ENCODE peak calls at places on chromosomes 6 and 20, in eight cellular contexts. M is psoas muscle, J is mucosa of descending colon, N is uterus, T is mesendoderm, A is body of pancreas, G is small intestine, E is iPS DF 6.9. Z is an unnamed sample.

GRCh38 chr6:6596929-6597328 is 8.4 kb downstream of the LY86 start:
- DNase-seq in M (no peak), J (no peak), N (peak; percentile 37), T (no peak), A (no peak), G (no peak), E (no peak), Z (no peak)

GRCh38 chr20:62486431-62486954 is 10.7 kb upstream of the GATA5 start:
- DNase-seq in M (no peak), J (no peak), N (no peak), T (no peak), A (no peak), G (no peak), E (no peak), Z (no peak)

GRCh38 chr20:8433286-8433685 is 301.2 kb downstream of the PLCB1 start:
- DNase-seq in M (no peak), J (no peak), N (no peak), T (peak; percentile 78), A (no peak), G (no peak), E (no peak), Z (no peak)

GRCh38 chr20:45913105-45913504 is 1.1 kb upstream of the PLTP start:
- DNase-seq in M (no peak), J (no peak), N (no peak), T (no peak), A (no peak), G (no peak), E (no peak), Z (no peak)

GRCh38 chr6:100116409-100117194 is 122.6 kb upstream of the MCHR2 start:
- DNase-seq in M (no peak), J (no peak), N (no peak), T (peak; percentile 85), A (peak; percentile 52), G (peak; percentile 24), E (peak; percentile 55), Z (peak; percentile 7)

GRCh38 chr20:44274303-44275017 is 27.4 kb downstream of the GDAP1L1 start:
- DNase-seq in M (no peak), J (no peak), N (no peak), T (no peak), A (no peak), G (no peak), E (no peak), Z (no peak)

GRCh38 chr20:11995750-11996567 is 78.3 kb downstream of the BTBD3 start:
- DNase-seq in M (no peak), J (no peak), N (no peak), T (no peak), A (no peak), G (peak; percentile 8), E (no peak), Z (no peak)

GRCh38 chr20:42361402-42361801 is 743.2 kb upstream of the CHD6 start:
- DNase-seq in M (no peak), J (no peak), N (no peak), T (no peak), A (no peak), G (no peak), E (no peak), Z (no peak)

GRCh38 chr20:44613575-44613974 is 31.2 kb downstream of the PKIG start:
- DNase-seq in M (no peak), J (no peak), N (no peak), T (no peak), A (no peak), G (no peak), E (no peak), Z (no peak)

GRCh38 chr6:11492444-11493300 is 44.9 kb upstream of the TMEM170B start:
- DNase-seq in M (no peak), J (no peak), N (no peak), T (no peak), A (no peak), G (no peak), E (no peak), Z (no peak)

GRCh38 chr6:31441368-31442267 is 38.2 kb downstream of the MICA start:
- DNase-seq in M (peak; percentile 87), J (peak; percentile 87), N (peak; percentile 83), T (peak; percentile 67), A (peak; percentile 85), G (peak; percentile 76), E (peak; percentile 60), Z (peak; percentile 72)

GRCh38 chr20:6051505-6051904 is 2.4 kb downstream of the LRRN4 start:
- DNase-seq in M (no peak), J (no peak), N (no peak), T (peak; percentile 77), A (no peak), G (no peak), E (no peak), Z (no peak)

GRCh38 chr6:149563203-149563927 is 2.8 kb upstream of the GINM1 start:
- DNase-seq in M (no peak), J (no peak), N (no peak), T (no peak), A (no peak), G (peak; percentile 3), E (no peak), Z (no peak)

GRCh38 chr6:13445005-13445743 is 42.2 kb downstream of the GFOD1 start:
- DNase-seq in M (peak; percentile 58), J (peak; percentile 85), N (peak; percentile 49), T (no peak), A (peak; percentile 78), G (peak; percentile 69), E (no peak), Z (peak; percentile 72)

GRCh38 chr6:2863901-2864300 is 22.2 kb upstream of the SERPINB1 start:
- DNase-seq in M (no peak), J (no peak), N (no peak), T (no peak), A (no peak), G (no peak), E (no peak), Z (peak; percentile 41)

GRCh38 chr6:26020983-26021349 is 58.4 kb downstream of the TRIM38 start:
- DNase-seq in M (peak; percentile 62), J (peak; percentile 77), N (peak; percentile 62), T (no peak), A (peak; percentile 65), G (peak; percentile 64), E (no peak), Z (peak; percentile 45)

GRCh38 chr20:4470375-4470774 is 251.3 kb upstream of the PRND start:
- DNase-seq in M (no peak), J (no peak), N (no peak), T (no peak), A (no peak), G (no peak), E (no peak), Z (no peak)

GRCh38 chr6:40419881-40420705 is 167.1 kb downstream of the LRFN2 start:
- DNase-seq in M (no peak), J (no peak), N (no peak), T (no peak), A (no peak), G (no peak), E (no peak), Z (no peak)

GRCh38 chr20:13464702-13465101 is 174.0 kb downstream of the TASP1 start:
- DNase-seq in M (no peak), J (no peak), N (no peak), T (no peak), A (no peak), G (no peak), E (no peak), Z (no peak)

GRCh38 chr6:35385457-35386202 is 43.3 kb downstream of the PPARD start:
- DNase-seq in M (peak; percentile 43), J (peak; percentile 49), N (peak; percentile 42), T (no peak), A (no peak), G (peak; percentile 24), E (no peak), Z (no peak)

GRCh38 chr20:59948828-59949720 is 8.9 kb downstream of the FAM217B start:
- DNase-seq in M (no peak), J (no peak), N (no peak), T (peak; percentile 56), A (no peak), G (peak; percentile 51), E (no peak), Z (peak; percentile 34)

GRCh38 chr20:33310327-33310899 is 27.4 kb downstream of the BPIFB1 start:
- DNase-seq in M (no peak), J (no peak), N (no peak), T (no peak), A (no peak), G (no peak), E (no peak), Z (no peak)

GRCh38 chr6:106318851-106319250 is 6.7 kb downstream of the ATG5 start:
- DNase-seq in M (no peak), J (no peak), N (no peak), T (no peak), A (no peak), G (no peak), E (no peak), Z (no peak)

GRCh38 chr20:17641520-17641964 is 40.5 kb downstream of the RRBP1 start:
- DNase-seq in M (no peak), J (no peak), N (no peak), T (no peak), A (no peak), G (no peak), E (no peak), Z (no peak)
- H3K4me1 ChIP-seq in M (peaks cover 52% of the 10 kb centered on the region), J (peaks cover 23% of the 10 kb centered on the region), N (peaks cover 3% of the 10 kb centered on the region), T (no peaks in the 10 kb centered on the region), A (peaks cover 83% of the 10 kb centered on the region), G (peaks cover 1% of the 10 kb centered on the region), E (peaks cover 1% of the 10 kb centered on the region), Z (peaks cover 7% of the 10 kb centered on the region)

DNA sequence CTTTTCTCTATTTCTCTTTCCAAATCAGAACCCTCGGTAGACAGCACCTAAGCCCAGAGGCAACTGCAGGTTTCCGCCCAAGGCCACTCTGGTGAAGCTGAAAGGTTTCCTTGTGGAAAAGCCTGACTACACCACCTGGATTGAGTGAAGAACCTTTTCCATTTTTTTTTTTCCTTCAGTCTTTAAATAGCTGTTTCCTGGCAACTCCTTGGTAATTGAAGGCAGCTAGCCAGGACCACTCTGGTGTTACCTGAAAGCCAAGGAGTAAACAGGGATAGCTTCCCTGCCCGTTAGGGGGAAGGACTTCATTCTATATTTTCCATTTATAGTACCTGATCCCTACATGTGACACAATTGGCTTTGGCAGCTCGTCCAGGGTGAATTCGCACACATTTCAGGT is 1238.4 kb downstream of the GRIK2 start:
- DNase-seq in M (no peak), J (no peak), N (no peak), T (no peak), A (no peak), G (no peak), E (no peak), Z (no peak)
- H3K4me1 ChIP-seq in M (no peaks in the 10 kb centered on the region), J (no peaks in the 10 kb centered on the region), N (no peaks in the 10 kb centered on the region), T (no peaks in the 10 kb centered on the region), A (no peaks in the 10 kb centered on the region), G (no peaks in the 10 kb centered on the region), E (no peaks in the 10 kb centered on the region), Z (no peaks in the 10 kb centered on the region)

GRCh38 chr6:27138398-27138797 is 109.1 kb upstream of the PRSS16 start:
- DNase-seq in M (no peak), J (no peak), N (no peak), T (peak; percentile 51), A (no peak), G (no peak), E (no peak), Z (no peak)
- H3K4me1 ChIP-seq in M (no peaks in the 10 kb centered on the region), J (peaks cover 9% of the 10 kb centered on the region), N (no peaks in the 10 kb centered on the region), T (no peaks in the 10 kb centered on the region), A (peaks cover under 1% of the 10 kb centered on the region), G (no peaks in the 10 kb centered on the region), E (peaks cover 2% of the 10 kb centered on the region), Z (no peaks in the 10 kb centered on the region)

DNA sequence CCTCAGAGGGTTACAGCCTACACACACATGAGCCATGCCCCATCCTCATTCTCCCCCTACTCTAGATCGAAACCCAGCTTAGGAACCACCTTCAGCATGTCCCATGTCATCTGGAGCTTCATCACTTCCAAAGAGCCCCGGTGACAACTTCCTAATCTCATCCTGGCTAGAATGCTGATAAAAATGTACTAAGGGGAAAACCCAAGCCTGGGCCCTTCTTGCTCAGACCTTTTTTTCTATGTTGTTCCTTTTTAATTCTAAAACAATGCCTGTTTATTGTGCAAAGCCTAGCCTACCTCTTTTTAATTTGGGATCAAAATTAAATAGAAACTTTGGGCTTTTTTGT is 44.1 kb upstream of the NT5E start:
- DNase-seq in M (no peak), J (no peak), N (no peak), T (no peak), A (no peak), G (no peak), E (no peak), Z (no peak)
- H3K4me1 ChIP-seq in M (no peaks in the 10 kb centered on the region), J (peaks cover 29% of the 10 kb centered on the region), N (no peaks in the 10 kb centered on the region), T (peaks cover 2% of the 10 kb centered on the region), A (peaks cover 52% of the 10 kb centered on the region), G (peaks cover 28% of the 10 kb centered on the region), E (peaks cover 3% of the 10 kb centered on the region), Z (no peaks in the 10 kb centered on the region)